ENCODE peak calls at places on chromosomes 13 and 19, in four cellular contexts. One of them, this sample, is unnamed.

GRCh38 chr19:45113628-45114027 is 20.6 kb downstream of the PPP1R37 start:
- DNase-seq in IMR-90: no peak
- DNase-seq in H9: no peak
- DNase-seq in H1: no peak
- DNase-seq in this sample: no peak

GRCh38 chr19:46944918-46945628 is 74.6 kb upstream of the NPAS1 start:
- DNase-seq in IMR-90: peak; percentile 70
- DNase-seq in H9: peak; percentile 61
- DNase-seq in H1: peak; percentile 52
- DNase-seq in this sample: peak; percentile 65

GRCh38 chr19:56639217-56639616 is 3.7 kb upstream of the SMIM17 start:
- DNase-seq in IMR-90: peak; percentile 3
- DNase-seq in H9: no peak
- DNase-seq in H1: no peak
- DNase-seq in this sample: peak; percentile 63

GRCh38 chr19:1657632-1658445 is 5.4 kb upstream of the TCF3 start:
- DNase-seq in IMR-90: no peak
- DNase-seq in H9: peak; percentile 24
- DNase-seq in H1: no peak
- DNase-seq in this sample: no peak

GRCh38 chr19:34171539-34171876 is 796 bp upstream of the LSM14A start:
- DNase-seq in IMR-90: peak; percentile 93
- DNase-seq in H9: no peak
- DNase-seq in H1: no peak
- DNase-seq in this sample: no peak

GRCh38 chr19:20413705-20414104 is 151.9 kb downstream of the ZNF737 start:
- DNase-seq in IMR-90: no peak
- DNase-seq in H9: no peak
- DNase-seq in H1: no peak
- DNase-seq in this sample: no peak

GRCh38 chr13:25902946-25903345 is 148.9 kb downstream of the SHISA2 start:
- DNase-seq in IMR-90: no peak
- DNase-seq in H9: no peak
- DNase-seq in H1: no peak
- DNase-seq in this sample: no peak

GRCh38 chr19:7987084-7987768 is 18.2 kb downstream of the ELAVL1 start:
- DNase-seq in IMR-90: no peak
- DNase-seq in H9: no peak
- DNase-seq in H1: no peak
- DNase-seq in this sample: no peak

GRCh38 chr19:37999309-38000213 is 92.6 kb downstream of the SIPA1L3 start:
- DNase-seq in IMR-90: peak; percentile 98
- DNase-seq in H9: no peak
- DNase-seq in H1: no peak
- DNase-seq in this sample: no peak

GRCh38 chr19:44737238-44738160 is 11.0 kb upstream of the BCL3 start:
- DNase-seq in IMR-90: peak; percentile 55
- DNase-seq in H9: peak; percentile 33
- DNase-seq in H1: no peak
- DNase-seq in this sample: no peak

GRCh38 chr13:102847272-102848234 is 1.7 kb downstream of the ERCC5 start:
- DNase-seq in IMR-90: peak; percentile 54
- DNase-seq in H9: no peak
- DNase-seq in H1: no peak
- DNase-seq in this sample: peak; percentile 34

GRCh38 chr13:44744880-44745633 is 168.9 kb upstream of the TSC22D1 start:
- DNase-seq in IMR-90: no peak
- DNase-seq in H9: no peak
- DNase-seq in H1: no peak
- DNase-seq in this sample: no peak

GRCh38 chr19:42538841-42539709 is 10.8 kb upstream of the CEACAM1 start:
- DNase-seq in IMR-90: no peak
- DNase-seq in H9: no peak
- DNase-seq in H1: peak; percentile 27
- DNase-seq in this sample: no peak

GRCh38 chr13:31192306-31192705 is 7.5 kb upstream of the B3GLCT start:
- DNase-seq in IMR-90: no peak
- DNase-seq in H9: no peak
- DNase-seq in H1: no peak
- DNase-seq in this sample: no peak

GRCh38 chr13:30463820-30464495 is 1.8 kb downstream of the HMGB1 start:
- DNase-seq in IMR-90: peak; percentile 50
- DNase-seq in H9: no peak
- DNase-seq in H1: no peak
- DNase-seq in this sample: peak; percentile 48

GRCh38 chr13:111076156-111077013 is 38.7 kb upstream of the ARHGEF7 start:
- DNase-seq in IMR-90: no peak
- DNase-seq in H9: no peak
- DNase-seq in H1: no peak
- DNase-seq in this sample: peak; percentile 25

GRCh38 chr13:49632156-49632555 is 3.8 kb downstream of the ARL11 start:
- DNase-seq in IMR-90: no peak
- DNase-seq in H9: no peak
- DNase-seq in H1: no peak
- DNase-seq in this sample: no peak

GRCh38 chr19:10001899-10002298 is 8.4 kb downstream of the COL5A3 start:
- DNase-seq in IMR-90: no peak
- DNase-seq in H9: peak; percentile 79
- DNase-seq in H1: peak; percentile 82
- DNase-seq in this sample: peak; percentile 48

GRCh38 chr19:20923077-20923871 is at the start of gene ZNF85:
- DNase-seq in IMR-90: peak; percentile 88
- DNase-seq in H9: peak; percentile 95
- DNase-seq in H1: peak; percentile 88
- DNase-seq in this sample: peak; percentile 98

DNA sequence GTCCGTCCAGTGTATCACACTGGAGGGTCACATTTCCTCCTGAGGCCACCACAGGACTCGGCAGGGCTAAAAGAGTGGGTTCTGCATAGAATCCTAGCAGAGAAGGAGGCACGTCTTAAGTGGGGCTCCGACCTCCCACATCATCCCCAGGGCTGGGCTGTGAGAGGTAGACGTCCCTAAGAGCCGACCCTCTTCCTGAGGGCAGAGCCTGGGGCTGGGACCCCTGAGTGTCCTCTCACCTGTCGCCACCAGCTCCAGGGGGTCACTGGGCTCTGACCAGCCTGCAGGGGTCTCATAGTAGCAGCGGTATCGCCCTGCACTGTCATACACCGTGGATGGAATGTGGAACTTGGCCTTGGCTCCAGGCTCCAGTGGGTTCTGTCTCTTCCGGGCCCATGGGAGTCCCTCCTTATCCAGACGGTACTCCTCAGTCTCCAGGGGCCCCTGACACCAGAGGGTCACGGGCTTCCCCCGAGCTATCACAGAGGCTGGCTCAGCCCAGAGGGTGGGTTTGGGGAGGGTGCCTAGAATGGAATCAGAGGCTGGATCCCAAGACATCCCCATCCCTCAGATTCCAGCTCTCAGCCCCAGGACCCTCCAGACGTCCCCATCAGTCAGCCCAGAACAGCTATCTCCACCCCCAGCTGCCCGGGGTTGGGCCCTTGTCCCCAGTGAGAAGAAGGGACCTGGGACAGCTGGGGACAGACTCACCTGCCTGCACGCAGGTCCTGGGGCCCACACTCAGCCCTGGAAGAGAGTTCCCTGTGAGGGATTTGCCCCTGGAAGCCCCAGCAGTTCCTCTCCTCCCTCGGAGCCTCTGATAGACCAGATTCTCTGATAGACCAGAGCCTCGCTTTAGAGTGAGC is 590 bp downstream of the LILRB5 start:
- DNase-seq in IMR-90: no peak
- DNase-seq in H9: peak; percentile 23
- DNase-seq in H1: peak; percentile 39
- DNase-seq in this sample: no peak
- H2BK15ac ChIP-seq in IMR-90: no peak overlapping the region
- H2BK15ac ChIP-seq in H9: no peak overlapping the region
- H2BK15ac ChIP-seq in H1: peak overlapping the region; percentile 13
- H2BK15ac ChIP-seq in this sample: no peak overlapping the region

DNA sequence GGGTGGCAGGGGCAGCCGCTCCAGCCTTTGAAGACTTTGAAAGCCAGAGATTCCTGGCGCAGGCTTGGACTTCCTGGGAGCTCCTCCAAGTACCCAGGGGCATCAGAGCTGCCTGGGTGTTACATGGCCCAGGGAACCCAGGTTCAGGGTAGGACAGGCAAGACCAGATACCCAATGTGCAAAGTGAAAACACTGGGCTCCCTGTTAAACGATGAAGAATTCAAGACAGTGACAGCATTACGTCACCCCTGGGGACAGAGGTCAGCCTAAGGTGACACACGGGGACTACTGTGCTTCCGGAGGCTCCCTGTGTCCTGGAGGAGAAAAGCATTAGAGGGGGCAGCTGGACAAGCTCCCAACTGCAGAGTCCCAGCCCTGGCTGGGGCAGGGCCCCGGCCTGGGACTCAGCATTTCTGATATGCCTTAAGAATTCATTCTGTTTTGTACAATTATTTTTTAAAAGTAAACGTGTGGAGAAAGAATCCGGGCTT is 5.7 kb downstream of the ARRDC2 start:
- DNase-seq in IMR-90: no peak
- DNase-seq in H9: no peak
- DNase-seq in H1: no peak
- DNase-seq in this sample: no peak
- H3K9ac ChIP-seq in IMR-90: no peak overlapping the region
- H3K9ac ChIP-seq in H9: no peak overlapping the region
- H3K9ac ChIP-seq in H1: no peak overlapping the region
- H3K9ac ChIP-seq in this sample: no peak overlapping the region

DNA sequence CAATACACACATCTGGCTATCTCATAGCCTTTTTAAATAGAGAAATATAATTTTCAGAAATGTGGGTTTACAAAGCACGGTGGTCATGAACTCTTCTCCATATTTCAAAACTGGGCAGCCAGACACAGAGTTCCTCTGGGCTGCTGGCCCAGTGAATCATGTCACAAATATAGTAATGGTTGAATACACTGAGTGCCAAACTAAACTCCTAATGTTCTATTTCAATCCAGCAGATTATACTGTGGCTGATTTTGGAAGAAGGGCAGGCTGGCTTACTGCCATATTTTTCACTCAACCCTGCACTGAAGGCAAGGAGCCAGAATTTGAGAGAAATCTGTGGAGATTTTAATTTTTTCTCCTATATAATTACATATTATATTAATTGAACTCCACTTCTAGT is 17.1 kb upstream of the PRR20A start:
- DNase-seq in IMR-90: no peak
- DNase-seq in H9: no peak
- DNase-seq in H1: no peak
- DNase-seq in this sample: no peak
- H4K5ac ChIP-seq in IMR-90: no peak overlapping the region
- H4K5ac ChIP-seq in H9: no peak overlapping the region
- H4K5ac ChIP-seq in H1: no peak overlapping the region
- H4K5ac ChIP-seq in this sample: no peak overlapping the region

DNA sequence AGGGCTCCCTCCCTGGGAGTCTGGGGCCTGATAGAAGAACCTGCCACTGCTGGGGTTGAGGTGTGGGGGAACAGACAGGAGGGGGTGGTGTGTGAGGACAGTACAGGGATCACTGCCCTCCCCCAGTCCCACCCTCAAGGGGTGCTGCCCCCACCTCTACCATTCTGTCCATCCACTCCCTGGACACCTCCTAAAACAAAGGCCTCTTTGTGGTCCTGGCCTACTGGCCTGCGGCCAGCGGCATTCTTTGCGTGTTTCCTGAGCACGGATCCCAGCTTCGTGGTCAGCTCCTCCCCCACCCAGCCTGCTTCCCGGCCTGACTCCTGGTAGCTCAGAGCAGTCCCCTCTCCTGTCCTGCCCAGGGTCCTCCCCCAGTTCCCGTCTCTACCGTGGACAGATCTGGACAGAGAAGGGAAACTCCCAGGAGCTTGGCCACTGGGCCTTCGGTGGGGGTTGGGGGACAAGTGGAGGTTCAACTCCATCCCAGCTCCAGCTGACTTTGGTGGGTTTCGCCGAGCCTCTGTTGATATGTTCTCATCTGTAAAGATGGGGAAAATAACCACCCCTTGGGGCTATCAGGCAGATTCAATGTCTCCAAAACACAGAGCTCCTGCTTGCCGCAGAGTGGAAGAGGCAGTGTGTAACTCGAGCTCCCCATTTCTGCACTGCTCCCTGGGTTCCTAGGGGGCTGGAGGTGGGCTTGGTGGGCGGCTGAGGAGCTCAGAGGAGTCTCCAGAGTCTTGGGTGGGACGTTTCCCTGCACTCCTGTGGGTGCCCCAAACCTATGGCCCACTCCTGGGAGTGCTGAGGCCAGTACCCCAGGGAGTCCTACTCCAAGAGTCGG is 48.7 kb downstream of the LYL1 start:
- DNase-seq in IMR-90: peak; percentile 96
- DNase-seq in H9: no peak
- DNase-seq in H1: no peak
- DNase-seq in this sample: peak; percentile 81
- H2BK15ac ChIP-seq in IMR-90: peak overlapping the region; percentile 99
- H2BK15ac ChIP-seq in H9: no peak overlapping the region
- H2BK15ac ChIP-seq in H1: peak overlapping the region; percentile 92
- H2BK15ac ChIP-seq in this sample: no peak overlapping the region

This sample was measured in mesendoderm.